ENCODE peak calls at places on chromosomes 11 and 22, in nine cellular contexts. G is ovary; C is activated naive CD4-positive, alpha-beta T cell treated with Interleukin-2 at 50 U/mL for 16 hours; P is stimulated activated CD4-positive, alpha-beta T cell treated with anti-CD3 and anti-CD28 coated beads, Interleukin-2, amount 100 ng/mL, for 24 hours; D is NCI-H1092 treated with DMSO at 0.1 percent for 48 hours; S is NCI-H1417; K is activated CD4-positive, alpha-beta T cell treated with anti-CD3 and anti-CD28 coated beads, Interleukin-2, amount 10 ng/mL, durations not matched to agents 7 days and 5 days; W is activated T-cell treated with anti-CD3 and anti-CD28 coated beads for 1 hour; M is cerebellar nuclear complex. X is an unnamed sample.

GRCh38 chr11:6531267-6531752 is 34.2 kb downstream of the DNHD1 start:
- DNase-seq in C (no peak), P (no peak), W (no peak), D (peak), M (peak), G (no peak), S (peak), K (peak), X (no peak)

GRCh38 chr11:27783701-27784355 is 83.6 kb upstream of the BDNF start:
- DNase-seq in W (no peak), S (no peak), D (no peak), C (no peak), M (no peak), P (no peak), K (no peak), G (no peak), X (no peak)

GRCh38 chr11:6771926-6772898 is at the start of gene OR2AG2:
- DNase-seq in C (no peak), W (no peak), M (no peak), S (no peak), P (no peak), D (no peak), G (no peak), K (no peak), X (no peak)

GRCh38 chr22:19607198-19608113 is 83.2 kb upstream of the CLDN5 start:
- DNase-seq in W (no peak), D (peak), C (peak), M (peak), P (peak), G (no peak), K (peak), S (peak), X (no peak)

GRCh38 chr11:1878134-1879031 is 13.3 kb downstream of the PRR33 start:
- DNase-seq in M (no peak), G (peak), P (no peak), D (no peak), W (no peak), C (no peak), S (no peak), K (no peak), X (peak)

GRCh38 chr11:132718711-132719641 is 813.3 kb downstream of the OPCML start:
- DNase-seq in D (no peak), C (peak), M (peak), K (peak), S (no peak), W (no peak), G (no peak), P (peak), X (no peak)

GRCh38 chr11:36469063-36469462 is 41.0 kb downstream of the TRAF6 start:
- DNase-seq in W (no peak), K (no peak), D (no peak), G (no peak), S (no peak), C (no peak), M (no peak), P (peak), X (no peak)

GRCh38 chr11:123546515-123546914 is 107.9 kb downstream of the SCN3B start:
- DNase-seq in G (no peak), S (no peak), P (no peak), C (no peak), W (no peak), M (no peak), D (no peak), K (no peak), X (no peak)

GRCh38 chr11:73315288-73316020 is 7.4 kb downstream of the ARHGEF17 start:
- DNase-seq in M (no peak), G (no peak), D (no peak), K (no peak), S (no peak), P (no peak), W (no peak), C (no peak), X (no peak)

GRCh38 chr22:46171940-46172339 is 21.6 kb downstream of the PPARA start:
- DNase-seq in G (peak), C (no peak), K (no peak), W (no peak), S (no peak), D (no peak), M (no peak), P (no peak), X (no peak)

GRCh38 chr11:44622190-44622650 is 56.8 kb downstream of the CD82 start:
- DNase-seq in K (peak), W (no peak), D (no peak), G (peak), P (no peak), S (no peak), M (no peak), C (peak), X (peak)

GRCh38 chr22:29719894-29720645 is at the start of gene CABP7:
- DNase-seq in P (peak), K (no peak), W (no peak), C (no peak), S (no peak), G (no peak), D (peak), M (no peak), X (no peak)

GRCh38 chr11:34960277-34960676 is 43.9 kb downstream of the PDHX start:
- DNase-seq in K (no peak), C (no peak), W (no peak), G (peak), P (no peak), M (no peak), S (no peak), D (peak), X (no peak)

GRCh38 chr11:12560362-12560761 is 113.9 kb upstream of the TEAD1 start:
- DNase-seq in P (no peak), W (no peak), C (no peak), G (no peak), K (no peak), M (no peak), D (no peak), S (no peak), X (no peak)

GRCh38 chr22:38312261-38312800 is 4.9 kb downstream of the CSNK1E start:
- DNase-seq in D (no peak), G (peak), K (no peak), M (no peak), C (no peak), S (no peak), W (no peak), P (no peak), X (no peak)

GRCh38 chr22:20606041-20606783 is 98.8 kb downstream of the MED15 start:
- DNase-seq in P (peak), W (peak), M (no peak), D (peak), C (peak), S (peak), K (peak), G (peak), X (peak)

GRCh38 chr11:36211735-36212430 is 77.3 kb downstream of the COMMD9 start:
- DNase-seq in C (no peak), P (no peak), D (no peak), M (no peak), K (no peak), W (no peak), G (no peak), S (no peak), X (no peak)

GRCh38 chr11:68120212-68121066 is 749 bp downstream of the CHKA start:
- DNase-seq in M (no peak), S (peak), G (peak), W (peak), P (peak), K (peak), D (peak), C (peak), X (no peak)

GRCh38 chr22:31681625-31682345 is 19.8 kb upstream of the PISD start:
- DNase-seq in C (no peak), W (no peak), P (no peak), S (no peak), D (no peak), G (peak), M (no peak), K (no peak), X (no peak)

GRCh38 chr22:27748355-27749168 is 53.0 kb downstream of the MN1 start:
- DNase-seq in D (no peak), P (no peak), M (no peak), K (no peak), W (no peak), C (no peak), S (no peak), G (peak), X (no peak)

GRCh38 chr22:41535244-41535643 is 9.0 kb downstream of the POLR3H start:
- DNase-seq in P (no peak), G (no peak), S (no peak), D (no peak), C (no peak), M (no peak), K (no peak), W (no peak), X (no peak)

GRCh38 chr11:103994111-103994510 is 42.3 kb upstream of the DDI1 start:
- DNase-seq in M (no peak), C (no peak), D (no peak), W (no peak), G (no peak), P (no peak), K (no peak), S (no peak), X (no peak)

GRCh38 chr11:17967661-17968060 is 45.2 kb downstream of the SERGEF start:
- DNase-seq in K (no peak), C (no peak), D (no peak), P (no peak), W (no peak), S (no peak), G (no peak), M (no peak), X (no peak)

GRCh38 chr11:2795491-2795991 is 90.0 kb downstream of the CDKN1C start:
- DNase-seq in K (no peak), P (no peak), S (no peak), G (peak), W (no peak), C (no peak), M (no peak), D (no peak), X (no peak)

GRCh38 chr11:57649826-57650738 is at the start of gene YPEL4:
- DNase-seq in P (peak), S (no peak), G (peak), C (peak), D (no peak), M (peak), W (peak), K (peak), X (no peak)

GRCh38 chr11:41281131-41281742 is 178.2 kb downstream of the LRRC4C start:
- DNase-seq in P (no peak), G (no peak), K (no peak), M (no peak), S (no peak), W (no peak), C (no peak), D (no peak), X (no peak)

GRCh38 chr11:114179234-114179941 is 116.8 kb upstream of the NNMT start:
- DNase-seq in D (peak), K (no peak), M (peak), P (no peak), S (no peak), C (no peak), W (no peak), G (peak), X (no peak)

GRCh38 chr11:45354976-45355705 is 69.0 kb upstream of the SYT13 start:
- DNase-seq in W (peak), K (peak), M (peak), D (peak), G (peak), S (peak), C (peak), P (peak), X (no peak)

GRCh38 chr11:34105957-34106504 is 602 bp downstream of the NAT10 start:
- DNase-seq in G (no peak), S (no peak), M (no peak), W (no peak), P (no peak), K (no peak), D (no peak), C (no peak), X (no peak)

GRCh38 chr22:29300807-29301601 is 5.4 kb upstream of the GAS2L1 start:
- DNase-seq in D (no peak), S (no peak), P (no peak), G (no peak), W (no peak), C (no peak), M (no peak), K (no peak), X (no peak)

GRCh38 chr11:107858217-107859070 is at the start of gene SLC35F2:
- DNase-seq in D (peak), W (peak), M (no peak), K (peak), G (peak), S (peak), C (peak), P (peak), X (peak)